ENCODE peak calls at places on chromosomes 5 and 9, in ten cellular contexts. N, O, F, D, U, A, E, Y, B and G are unnamed samples.

GRCh38 chr9:37730256-37730655 is 23.3 kb upstream of the TRMT10B start:
- DNase-seq in N (no peak), O (no peak), F (no peak), D (peak), B (no peak), Y (no peak), U (no peak), A (no peak), E (no peak), G (no peak)

GRCh38 chr5:174000078-174000477 is 11.1 kb downstream of the C5orf47 start:
- DNase-seq in F (no peak), Y (no peak), D (peak), B (no peak), E (no peak), N (no peak), U (no peak), A (no peak), O (no peak), G (no peak)

GRCh38 chr5:143129910-143130703 is 273.4 kb downstream of the NR3C1 start:
- DNase-seq in N (no peak), A (no peak), B (no peak), U (no peak), Y (no peak), D (no peak), E (no peak), F (no peak), O (no peak), G (no peak)

GRCh38 chr9:94717656-94718225 is 8.8 kb upstream of the AOPEP start:
- DNase-seq in B (no peak), N (no peak), D (no peak), O (no peak), U (no peak), A (no peak), E (no peak), Y (no peak), F (peak), G (no peak)

GRCh38 chr5:82670692-82671091 is 392.5 kb upstream of the RPS23 start:
- DNase-seq in N (no peak), O (no peak), F (no peak), D (no peak), A (no peak), Y (no peak), E (no peak), U (no peak), B (no peak), G (no peak)

GRCh38 chr9:124219290-124219605 is 38.5 kb upstream of the NEK6 start:
- DNase-seq in N (no peak), Y (no peak), B (no peak), D (no peak), E (no peak), A (no peak), F (no peak), U (no peak), O (no peak), G (no peak)

GRCh38 chr5:167671176-167671575 is 620.3 kb upstream of the WWC1 start:
- DNase-seq in Y (no peak), E (no peak), F (no peak), O (no peak), D (peak), U (no peak), B (no peak), A (no peak), N (no peak), G (peak)

GRCh38 chr9:99911600-99911999 is 5.1 kb downstream of the STX17 start:
- DNase-seq in Y (no peak), B (no peak), D (no peak), A (no peak), O (no peak), N (no peak), F (no peak), E (no peak), U (no peak), G (no peak)

GRCh38 chr5:34895641-34896419 is 19.5 kb downstream of the RAD1 start:
- DNase-seq in U (no peak), D (no peak), F (peak), Y (no peak), B (no peak), N (no peak), E (no peak), A (no peak), O (no peak), G (no peak)

GRCh38 chr5:151459680-151460079 is 12.3 kb downstream of the SLC36A1 start:
- DNase-seq in B (no peak), N (no peak), A (peak), Y (no peak), U (no peak), E (peak), O (no peak), F (no peak), D (no peak), G (no peak)

GRCh38 chr5:115414406-115415142 is 118.1 kb upstream of the CCDC112 start:
- DNase-seq in D (peak), F (peak), B (no peak), N (no peak), A (no peak), O (no peak), Y (peak), U (no peak), E (no peak), G (peak)

DNA sequence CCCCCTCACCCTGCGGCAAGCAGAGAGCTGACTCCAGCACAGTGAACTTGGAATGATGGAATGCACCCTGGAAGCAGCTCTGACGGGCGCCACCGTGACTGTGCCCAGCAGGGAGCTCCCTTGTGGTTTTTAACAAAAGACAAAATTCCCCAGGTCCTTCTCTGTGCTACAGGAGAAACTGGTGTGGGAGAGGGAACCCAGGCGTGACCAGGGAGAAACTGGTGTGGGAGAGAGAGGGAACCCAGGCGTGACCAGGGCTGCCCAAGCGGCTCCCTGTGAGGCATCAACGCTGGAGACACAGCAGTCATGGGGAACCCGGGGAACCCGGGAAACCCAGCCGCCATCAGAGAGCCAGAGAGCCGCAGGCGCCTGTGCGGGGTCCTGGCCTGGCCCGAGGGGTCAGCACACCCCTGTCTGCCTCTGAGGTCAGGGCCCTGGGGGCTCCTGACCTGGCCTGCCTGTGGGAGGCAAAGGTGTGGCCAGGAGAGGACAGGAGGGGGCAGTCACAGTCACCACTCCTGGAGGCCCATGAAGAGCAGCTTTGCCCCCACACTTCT is 3.1 kb upstream of the AHRR start:
- DNase-seq in A (peak), B (no peak), F (no peak), O (no peak), Y (no peak), D (no peak), N (no peak), E (no peak), U (no peak), G (peak)
- TF ChIP-seq CTCF in A (no peak), B (no peak), F (no peak), O (no peak), Y (no peak), D (peak), N (no peak), E (no peak), U (peak), G (no peak)

DNA sequence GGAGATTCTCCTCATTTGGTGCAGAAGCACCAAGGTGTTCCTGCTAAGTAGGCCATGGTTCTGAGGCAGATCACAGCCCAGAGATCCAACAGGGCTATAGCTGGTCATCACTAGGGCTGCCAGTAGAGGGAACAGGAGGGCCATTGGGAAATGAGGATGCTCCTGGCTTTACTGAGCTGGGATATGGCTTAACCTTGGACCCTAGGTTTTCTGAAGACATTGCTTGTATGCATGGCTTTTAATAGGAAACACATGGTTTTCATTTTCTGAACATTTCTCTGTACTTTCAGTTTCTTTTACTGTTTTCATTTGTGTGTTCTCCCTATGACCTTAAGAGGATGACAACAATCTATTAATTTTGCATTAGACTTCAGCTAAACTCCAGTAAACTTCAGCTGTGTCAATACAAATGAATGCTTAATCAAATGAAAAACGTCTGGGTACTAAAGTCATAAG is at the start of gene IFNW1:
- DNase-seq in D (no peak), F (peak), A (peak), N (no peak), Y (no peak), O (no peak), E (peak), U (no peak), B (no peak), G (no peak)
- TF ChIP-seq CTCF in D (peak), F (peak), A (peak), N (peak), Y (no peak), O (no peak), E (no peak), U (no peak), B (no peak), G (peak)

GRCh38 chr5:155021858-155022257 is 8.3 kb downstream of the KIF4B start:
- DNase-seq in N (no peak), B (no peak), D (no peak), U (no peak), O (no peak), E (no peak), F (no peak), A (no peak), Y (no peak), G (no peak)

GRCh38 chr5:155025890-155026289 is 12.3 kb downstream of the KIF4B start:
- DNase-seq in N (no peak), B (no peak), E (no peak), U (no peak), O (no peak), A (no peak), D (no peak), F (no peak), Y (no peak), G (no peak)

GRCh38 chr5:155019601-155020226 is 6.2 kb downstream of the KIF4B start:
- DNase-seq in O (no peak), D (no peak), F (no peak), Y (no peak), A (peak), N (no peak), U (no peak), B (no peak), E (no peak), G (no peak)

GRCh38 chr5:155024015-155024414 is 10.5 kb downstream of the KIF4B start:
- DNase-seq in N (no peak), A (peak), U (no peak), B (no peak), Y (no peak), D (no peak), O (no peak), E (no peak), F (no peak), G (no peak)

GRCh38 chr5:155023320-155023719 is 9.8 kb downstream of the KIF4B start:
- DNase-seq in U (no peak), E (no peak), Y (no peak), D (no peak), O (no peak), N (no peak), B (no peak), A (no peak), F (no peak), G (no peak)
- TF ChIP-seq CTCF in U (no peak), E (no peak), Y (no peak), D (no peak), O (no peak), N (no peak), B (no peak), A (no peak), F (no peak), G (no peak)

GRCh38 chr5:154868702-154869101 is 10.3 kb downstream of the CNOT8 start:
- DNase-seq in N (no peak), Y (no peak), A (peak), E (peak), D (no peak), B (no peak), U (no peak), O (no peak), F (peak), G (no peak)
- TF ChIP-seq CTCF in N (no peak), Y (no peak), A (peak), E (no peak), D (peak), B (peak), U (peak), O (no peak), F (peak), G (no peak)

DNA sequence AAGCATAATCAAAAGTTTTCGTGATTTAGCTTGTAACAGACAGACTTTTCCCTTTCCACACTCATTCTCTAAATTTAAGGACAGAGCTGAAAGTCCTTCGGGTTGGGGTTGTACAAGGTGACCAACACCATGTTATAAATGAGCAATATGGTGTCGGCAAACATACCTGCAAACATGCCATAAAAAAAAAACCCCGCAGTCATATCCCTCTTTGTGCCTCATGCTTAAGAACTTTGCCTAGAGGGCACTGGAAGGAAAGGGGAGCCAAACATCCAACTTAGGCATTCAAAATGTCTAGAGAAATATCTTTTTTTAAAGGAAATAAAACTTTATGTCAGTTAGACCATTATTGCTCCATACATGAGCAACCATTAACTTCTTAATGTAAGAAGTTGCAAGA is 73.2 kb downstream of the TLE1 start:
- DNase-seq in F (no peak), A (no peak), N (no peak), U (no peak), B (no peak), E (no peak), Y (no peak), D (no peak), O (no peak), G (no peak)
- TF ChIP-seq CTCF in F (no peak), A (no peak), N (no peak), U (no peak), B (no peak), E (no peak), Y (no peak), D (no peak), O (no peak), G (no peak)

GRCh38 chr9:5438301-5439162 is 807 bp upstream of the PLGRKT start:
- DNase-seq in Y (no peak), U (no peak), F (peak), N (no peak), O (peak), E (no peak), A (no peak), B (peak), D (no peak), G (peak)

GRCh38 chr9:5440426-5440825 is 2.7 kb upstream of the PLGRKT start:
- DNase-seq in U (no peak), N (no peak), Y (no peak), E (no peak), D (no peak), F (no peak), B (no peak), O (no peak), A (no peak), G (no peak)

GRCh38 chr9:5436441-5436840 is 1.3 kb downstream of the PLGRKT start:
- DNase-seq in Y (no peak), A (no peak), B (no peak), U (no peak), D (no peak), E (no peak), N (no peak), F (no peak), O (no peak), G (no peak)

GRCh38 chr9:5435912-5436311 is 1.8 kb downstream of the PLGRKT start:
- DNase-seq in A (no peak), U (no peak), B (no peak), F (no peak), E (no peak), D (no peak), N (no peak), O (no peak), Y (no peak), G (no peak)

DNA sequence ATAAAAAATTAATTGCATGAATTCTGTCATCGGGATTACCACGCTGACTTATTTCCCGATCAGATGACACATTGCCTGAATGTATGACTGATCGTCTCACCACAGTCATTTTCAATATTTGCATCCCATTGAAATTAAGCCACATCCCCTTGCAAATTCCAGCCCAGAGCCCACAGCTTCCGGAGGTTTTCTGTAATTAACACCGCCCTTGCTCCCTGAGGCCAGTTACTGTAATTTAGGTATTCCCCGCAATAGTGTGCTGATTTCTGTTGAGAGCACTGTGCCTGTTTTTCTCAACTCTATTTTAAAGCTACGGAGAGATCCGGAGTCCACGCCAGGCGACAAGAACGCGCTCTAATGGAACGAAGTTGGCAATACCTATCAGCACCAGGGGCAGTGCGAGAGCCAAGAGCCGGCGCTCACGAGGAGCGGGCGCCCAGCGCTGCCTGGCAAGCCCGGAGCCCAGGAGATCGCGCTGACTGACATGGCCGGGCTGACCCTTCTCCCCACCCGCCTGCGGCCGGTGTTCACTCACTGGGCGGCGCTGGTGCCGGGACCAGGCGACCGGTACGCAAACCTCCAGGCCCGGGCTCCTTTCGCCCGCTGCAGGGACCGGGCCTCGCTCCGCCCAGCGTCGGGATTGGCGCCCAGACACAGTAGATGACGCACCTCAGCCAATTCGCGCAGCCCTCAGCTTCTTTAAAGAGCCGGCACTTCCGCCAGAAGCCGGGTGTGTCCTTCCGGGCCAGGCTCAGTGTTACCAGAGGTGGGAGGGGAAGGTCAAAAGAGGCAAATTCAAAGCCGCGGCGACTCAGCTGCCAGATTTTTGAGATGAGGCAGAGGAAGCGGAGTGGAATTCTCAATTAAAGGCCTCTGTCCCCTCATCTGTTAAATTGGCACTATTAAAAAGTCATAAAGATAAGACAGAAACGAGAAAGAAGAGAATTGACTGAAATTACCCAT is at the start of gene PLGRKT:
- DNase-seq in O (peak), F (peak), A (peak), B (peak), E (peak), U (peak), N (peak), Y (peak), D (peak), G (peak)
- TF ChIP-seq CTCF in O (peak), F (no peak), A (peak), B (peak), E (no peak), U (peak), N (peak), Y (no peak), D (no peak), G (peak)

GRCh38 chr9:113018247-113018646 is 6.3 kb upstream of the ZNF883 start:
- DNase-seq in E (no peak), A (no peak), Y (no peak), F (no peak), D (no peak), B (no peak), U (no peak), N (no peak), O (no peak), G (no peak)
- TF ChIP-seq CTCF in E (no peak), A (no peak), Y (no peak), F (no peak), D (no peak), B (no peak), U (no peak), N (no peak), O (no peak), G (no peak)

DNA sequence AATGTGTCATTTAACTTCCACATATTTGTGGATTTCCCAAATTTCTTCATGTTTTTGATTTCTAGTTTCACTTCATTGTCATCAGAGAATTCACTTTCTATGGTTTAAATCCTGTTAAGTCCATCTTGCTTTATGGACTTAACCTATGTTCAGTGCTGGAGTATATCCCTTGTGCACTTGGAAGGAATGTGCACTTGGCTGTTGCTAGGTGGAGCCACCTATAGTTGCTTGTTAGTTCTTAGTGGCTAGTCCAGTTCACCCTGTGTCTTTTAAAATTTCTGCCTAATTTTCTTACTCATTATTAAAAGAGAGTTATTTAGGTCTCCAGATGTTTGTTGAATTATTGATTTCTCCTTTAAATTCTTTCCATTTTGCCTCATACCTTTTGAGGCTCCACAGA is 1472.5 kb upstream of the CDH6 start:
- DNase-seq in F (no peak), B (no peak), N (no peak), Y (no peak), U (peak), D (no peak), E (peak), O (no peak), A (peak), G (no peak)
- TF ChIP-seq CTCF in F (no peak), B (no peak), N (no peak), Y (no peak), U (peak), D (no peak), E (no peak), O (no peak), A (no peak), G (no peak)

DNA sequence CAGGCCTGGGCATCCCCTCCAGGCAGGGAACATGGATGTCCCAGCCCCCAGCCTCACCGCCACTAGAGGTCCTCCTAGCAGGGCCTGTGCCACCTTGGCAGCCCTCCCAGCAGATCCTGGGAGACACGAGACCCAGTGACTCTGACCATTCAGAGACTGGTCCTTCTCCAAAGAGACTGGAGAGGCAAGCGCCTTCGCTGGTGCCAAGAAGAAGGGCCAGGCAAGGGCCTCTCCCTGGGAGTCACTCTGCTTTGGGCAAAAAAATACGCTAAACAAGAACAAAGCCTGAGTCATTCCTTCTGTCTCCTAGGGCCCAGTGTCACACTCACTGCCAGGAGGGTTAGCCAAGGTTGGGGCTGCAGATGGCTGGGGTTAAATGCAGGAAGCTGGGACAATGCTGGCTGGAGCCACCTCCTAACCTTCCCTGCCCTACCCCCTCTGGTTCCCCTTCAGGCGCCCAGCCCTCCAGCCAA is 35.3 kb upstream of the SMIM23 start:
- DNase-seq in A (peak), E (peak), O (peak), N (no peak), B (no peak), F (peak), Y (no peak), U (peak), D (no peak), G (no peak)
- TF ChIP-seq CTCF in A (peak), E (no peak), O (no peak), N (no peak), B (no peak), F (peak), Y (no peak), U (peak), D (no peak), G (no peak)

DNA sequence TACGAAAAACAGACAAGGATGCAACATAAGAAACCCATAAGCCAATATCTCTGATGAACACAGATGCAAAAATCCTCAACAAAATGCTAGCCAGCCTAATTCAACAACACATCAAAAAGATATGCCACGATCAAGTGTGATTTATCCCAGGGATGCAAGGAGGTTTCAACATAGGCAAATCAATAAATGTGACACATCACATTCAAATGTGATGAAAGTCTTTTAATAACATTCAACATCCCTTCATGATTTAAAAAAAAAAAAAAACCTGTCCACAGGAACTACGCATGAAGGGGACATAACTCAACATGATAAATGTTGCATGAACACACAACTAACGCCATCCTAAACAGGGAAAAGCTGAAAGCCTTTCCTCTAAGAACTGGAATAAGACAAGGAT is 102.2 kb downstream of the PLPP1 start:
- DNase-seq in D (no peak), O (no peak), B (no peak), N (no peak), U (no peak), A (no peak), F (no peak), Y (no peak), E (no peak), G (no peak)
- TF ChIP-seq CTCF in D (no peak), O (no peak), B (no peak), N (no peak), U (no peak), A (no peak), F (no peak), Y (no peak), E (no peak), G (no peak)